ENCODE peak calls at places on chromosomes 11 and 22, in five cellular contexts. C is astrocyte of the cerebellum, P is ovary, Z is coronary artery, D is neural crest cell. E is an unnamed sample.

GRCh38 chr22:31278643-31279326 is 13.5 kb downstream of the PIK3IP1 start:
- DNase-seq in P (peak; percentile 72), Z (no peak), D (no peak), C (no peak), E (no peak)

GRCh38 chr11:63873381-63873780 is 34.5 kb downstream of the MARK2 start:
- DNase-seq in Z (no peak), D (no peak), C (no peak), P (no peak), E (no peak)

GRCh38 chr11:108881136-108881535 is 216.3 kb downstream of the DDX10 start:
- DNase-seq in D (no peak), Z (no peak), P (no peak), C (no peak), E (peak; percentile 68)

GRCh38 chr11:72646024-72646423 is 28.2 kb downstream of the PDE2A start:
- DNase-seq in D (no peak), P (no peak), C (no peak), Z (no peak), E (no peak)

GRCh38 chr22:39094717-39095389 is 2.2 kb upstream of the APOBEC3H start:
- DNase-seq in C (no peak), D (no peak), Z (no peak), P (no peak), E (no peak)

GRCh38 chr11:35785287-35786167 is 123.0 kb downstream of the TRIM44 start:
- DNase-seq in C (no peak), Z (no peak), D (no peak), P (no peak), E (no peak)

GRCh38 chr11:118628031-118628430 is 20.6 kb downstream of the PHLDB1 start:
- DNase-seq in C (no peak), P (no peak), D (no peak), Z (no peak), E (no peak)

GRCh38 chr11:12745787-12746186 is 71.6 kb downstream of the TEAD1 start:
- DNase-seq in P (no peak), C (no peak), Z (no peak), D (no peak), E (no peak)

GRCh38 chr11:71951741-71952310 is 23.0 kb downstream of the RNF121 start:
- DNase-seq in P (no peak), C (no peak), Z (no peak), D (no peak), E (no peak)

GRCh38 chr11:72742522-72743320 is 9.5 kb downstream of the ARAP1 start:
- DNase-seq in D (no peak), C (no peak), P (no peak), Z (no peak), E (no peak)

GRCh38 chr11:121070951-121071350 is 30.1 kb upstream of the TECTA start:
- DNase-seq in D (no peak), C (no peak), P (no peak), Z (no peak), E (no peak)

DNA sequence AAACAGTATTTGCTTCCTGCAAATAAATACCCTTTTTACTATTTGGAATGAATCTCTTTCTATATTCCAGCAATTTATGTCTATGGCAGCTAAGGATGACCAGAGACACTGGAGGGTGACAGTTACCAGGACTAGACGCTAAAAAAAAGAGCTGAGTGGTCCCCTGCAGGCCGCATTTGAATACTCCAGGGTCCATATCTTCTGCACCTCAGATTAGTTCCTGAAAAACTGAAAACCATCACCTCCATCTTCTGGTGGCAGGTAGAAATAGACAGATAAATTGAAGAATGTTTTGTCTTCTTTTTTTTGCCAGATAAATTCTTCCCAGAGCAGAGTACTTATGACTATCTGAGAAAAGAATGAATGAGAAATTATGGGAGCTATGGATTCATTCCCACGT is 145.6 kb downstream of the CSNK2A3 start:
- DNase-seq in D (no peak), P (no peak), C (no peak), Z (no peak), E (no peak)
- TF ChIP-seq CTCF in D (peak; percentile 23), P (no peak), C (no peak), Z (no peak), E (no peak)

DNA sequence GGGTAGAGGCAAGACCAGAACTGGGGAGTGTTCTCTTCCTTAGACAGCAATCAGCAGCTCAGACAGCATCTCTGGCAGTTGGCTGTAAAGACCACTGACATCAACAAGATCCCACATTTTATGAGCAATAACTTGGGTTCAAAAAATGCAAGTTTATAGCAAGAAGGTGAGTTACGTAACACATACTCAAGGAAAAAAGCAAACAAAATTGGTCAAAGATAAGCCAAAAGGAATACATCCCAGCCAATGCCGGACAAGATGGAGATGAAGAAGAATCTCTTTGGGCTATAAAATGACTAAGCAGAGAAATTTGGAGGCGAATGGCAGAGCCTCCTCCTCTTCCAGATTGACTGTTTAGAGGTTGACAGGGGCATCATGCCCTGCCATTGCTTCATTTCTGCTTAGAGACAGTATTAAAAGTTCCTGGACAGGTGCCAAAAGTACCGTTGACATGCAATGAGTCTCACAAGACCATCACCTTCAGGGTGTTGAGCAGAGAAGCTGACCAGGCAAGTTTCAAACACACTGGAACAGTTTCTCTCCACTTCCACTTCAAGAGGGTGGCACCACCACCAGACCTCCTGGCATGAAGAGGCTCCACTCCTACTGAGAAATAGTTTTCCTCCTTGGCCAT is 55.9 kb downstream of the ENDOD1 start:
- DNase-seq in D (no peak), C (no peak), Z (no peak), P (no peak), E (no peak)
- TF ChIP-seq CTCF in D (no peak), C (no peak), Z (no peak), P (no peak), E (no peak)

DNA sequence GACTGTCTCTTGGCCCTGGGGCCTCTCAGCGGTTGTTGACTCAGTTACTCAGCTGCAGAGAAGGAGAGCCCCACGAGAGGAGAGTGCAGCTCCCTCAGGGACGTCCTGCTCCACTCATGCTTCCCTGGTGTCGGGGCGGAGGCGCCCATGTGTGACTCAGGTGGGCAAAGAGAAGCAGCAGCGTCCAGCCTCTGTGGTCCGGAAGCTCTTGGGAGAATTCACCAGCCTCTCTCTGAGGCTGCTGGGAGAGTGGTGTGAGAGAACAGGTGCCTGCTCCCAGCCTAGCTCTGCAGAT is 25.7 kb downstream of the GLB1L2 start:
- DNase-seq in Z (no peak), D (no peak), P (no peak), C (no peak), E (no peak)
- TF ChIP-seq CTCF in Z (no peak), D (no peak), P (no peak), C (no peak), E (no peak)

DNA sequence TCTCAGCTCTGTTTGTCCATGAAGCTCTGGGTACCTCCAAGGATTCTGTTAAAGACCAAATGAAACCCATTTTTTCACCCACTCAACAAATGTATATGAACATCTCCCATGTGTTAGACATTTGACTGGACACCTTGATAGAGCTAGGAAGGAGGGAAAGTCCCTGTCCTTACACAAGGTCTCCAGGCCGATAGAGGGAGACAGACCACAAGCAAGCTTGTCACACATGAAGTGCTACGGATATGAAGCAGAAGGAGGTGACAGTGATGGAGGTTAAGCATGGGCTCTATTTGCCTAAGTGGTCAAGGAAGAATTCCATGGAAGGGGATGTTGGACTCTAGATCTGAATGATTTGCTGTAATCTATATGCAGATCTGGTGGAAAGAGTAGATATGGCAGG is 138.5 kb downstream of the MYO18B start:
- DNase-seq in D (no peak), P (no peak), Z (no peak), C (no peak), E (no peak)
- TF ChIP-seq CTCF in D (no peak), P (no peak), Z (no peak), C (no peak), E (no peak)

GRCh38 chr22:20130319-20130718 is 1.3 kb upstream of the ZDHHC8 start:
- DNase-seq in P (no peak), C (no peak), Z (no peak), D (no peak), E (no peak)
- TF ChIP-seq CTCF in P (no peak), C (no peak), Z (no peak), D (no peak), E (no peak)

GRCh38 chr11:57340228-57340627 is 2.1 kb downstream of the P2RX3 start:
- DNase-seq in Z (no peak), P (no peak), D (peak; percentile 39), C (no peak), E (no peak)
- TF ChIP-seq CTCF in Z (no peak), P (no peak), D (peak; percentile 32), C (peak; percentile 33), E (peak; percentile 28)

DNA sequence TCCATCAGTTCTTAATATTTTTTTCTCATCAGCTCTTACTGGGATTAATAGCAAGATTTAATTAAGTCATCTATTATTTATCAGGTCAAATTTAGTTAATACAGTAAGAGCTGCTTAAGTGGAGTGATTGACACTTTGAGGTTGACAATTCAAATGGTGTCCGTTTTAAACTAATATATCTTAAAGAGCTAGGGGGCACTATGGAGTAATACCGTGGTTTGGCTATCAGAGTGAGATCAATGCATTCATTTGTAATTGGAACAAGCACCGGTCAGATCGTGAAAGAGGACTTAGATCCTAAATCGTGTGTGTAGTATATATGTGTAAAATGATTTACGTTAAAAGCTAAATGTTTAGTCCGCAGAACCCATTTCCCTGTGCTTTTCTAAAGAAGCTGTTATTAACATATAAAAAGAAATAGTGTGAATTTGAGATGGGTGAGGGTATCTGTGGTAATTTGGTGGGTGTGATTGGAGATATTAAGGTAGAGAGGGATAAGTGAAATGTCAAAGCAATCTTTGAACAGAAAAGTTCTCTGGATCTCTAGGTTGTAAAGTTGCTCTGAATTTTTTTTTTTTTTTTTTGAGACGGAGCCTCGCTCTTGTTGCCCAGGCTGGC is 2.3 kb downstream of the SIK2 start:
- DNase-seq in D (no peak), Z (no peak), P (no peak), C (peak; percentile 42), E (no peak)
- TF ChIP-seq CTCF in D (peak; percentile 76), Z (no peak), P (peak; percentile 68), C (peak; percentile 61), E (peak; percentile 64)

GRCh38 chr22:42967933-42968332 is 47.0 kb downstream of the PACSIN2 start:
- DNase-seq in D (no peak), Z (no peak), C (no peak), P (no peak), E (no peak)
- TF ChIP-seq CTCF in D (no peak), Z (no peak), C (no peak), P (no peak), E (no peak)

DNA sequence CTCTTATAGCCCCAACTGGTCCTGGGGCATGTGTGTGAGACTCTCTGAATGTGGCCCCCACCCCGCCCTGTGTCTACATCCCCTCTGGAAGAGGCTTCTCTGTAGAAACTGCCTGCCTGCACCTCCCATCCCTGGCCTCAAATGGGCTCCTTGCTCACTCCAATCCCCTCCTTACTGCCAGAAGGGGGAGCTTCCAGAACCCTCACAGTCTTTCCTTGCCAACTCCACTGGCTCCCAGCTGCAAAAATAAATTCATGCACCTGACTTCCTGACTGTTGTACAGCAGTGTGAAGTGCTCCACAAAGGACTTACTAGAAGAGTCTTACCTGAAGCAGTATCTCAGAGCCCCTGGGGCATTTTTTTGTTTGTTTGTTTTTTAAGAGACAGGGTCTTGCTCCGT is 15.2 kb upstream of the SERPIND1 start:
- DNase-seq in P (no peak), Z (no peak), C (no peak), D (no peak), E (no peak)
- TF ChIP-seq CTCF in P (no peak), Z (no peak), C (no peak), D (no peak), E (no peak)